ENCODE peak calls at places on chromosomes 3 and 15, in eight cellular contexts. H is PC-3, P is neural crest cell, W is progenitor cell of endocrine pancreas, T is lower lobe of right lung, V is testis, F is nephron progenitor cell, C is AG09319. L is an unnamed sample.

GRCh38 chr15:66076591-66077319 is 176.8 kb downstream of the MEGF11 start:
- DNase-seq in H (no peak), P (no peak), W (no peak), T (no peak), V (no peak), F (no peak), C (no peak), L (no peak)

GRCh38 chr3:52280046-52280445 is 1.6 kb upstream of the WDR82 start:
- DNase-seq in H (no peak), P (no peak), W (no peak), T (no peak), V (no peak), F (no peak), C (no peak), L (no peak)

GRCh38 chr15:90818251-90819210 is 49.9 kb upstream of the FURIN start:
- DNase-seq in H (no peak), P (no peak), W (no peak), T (peak; percentile 65), V (no peak), F (no peak), C (no peak), L (peak; percentile 60)

GRCh38 chr3:122974764-122975162 is 52.8 kb downstream of the SEMA5B start:
- DNase-seq in H (peak; percentile 59), P (no peak), W (no peak), T (no peak), V (no peak), F (no peak), C (no peak), L (no peak)

GRCh38 chr3:125061170-125061569 is 5.4 kb upstream of the HEG1 start:
- DNase-seq in H (no peak), P (no peak), W (no peak), T (no peak), V (peak; percentile 80), F (no peak), C (peak; percentile 51), L (no peak)

GRCh38 chr3:195188530-195188917 is 82.4 kb downstream of the XXYLT1 start:
- DNase-seq in H (peak; percentile 14), P (no peak), W (no peak), T (no peak), V (no peak), F (no peak), C (no peak), L (no peak)

GRCh38 chr3:8952130-8952529 is 11.1 kb downstream of the RAD18 start:
- DNase-seq in H (no peak), P (no peak), W (no peak), T (no peak), V (no peak), F (no peak), C (no peak), L (no peak)

GRCh38 chr3:46092704-46093085 is 65.4 kb upstream of the XCR1 start:
- DNase-seq in H (no peak), P (no peak), W (no peak), T (no peak), V (no peak), F (no peak), C (no peak), L (no peak)

GRCh38 chr15:38398134-38398533 is 55.8 kb upstream of the FAM98B start:
- DNase-seq in H (peak; percentile 98), P (no peak), W (no peak), T (no peak), V (peak; percentile 52), F (no peak), C (peak; percentile 43), L (no peak)

GRCh38 chr3:28667646-28668376 is 319.2 kb upstream of the AZI2 start:
- DNase-seq in H (peak; percentile 83), P (peak; percentile 72), W (peak; percentile 56), T (peak; percentile 52), V (peak; percentile 77), F (peak; percentile 71), C (peak; percentile 25), L (no peak)

GRCh38 chr15:57994468-57995154 is 70.9 kb downstream of the ALDH1A2 start:
- DNase-seq in H (peak; percentile 6), P (no peak), W (no peak), T (no peak), V (no peak), F (no peak), C (no peak), L (no peak)

GRCh38 chr3:180529778-180530177 is 72.2 kb upstream of the TTC14 start:
- DNase-seq in H (no peak), P (no peak), W (no peak), T (no peak), V (no peak), F (no peak), C (no peak), L (no peak)

GRCh38 chr3:6605245-6605644 is 255.7 kb upstream of the GRM7 start:
- DNase-seq in H (no peak), P (no peak), W (no peak), T (no peak), V (no peak), F (no peak), C (no peak), L (no peak)

GRCh38 chr15:61051570-61052031 is 177.5 kb downstream of the RORA start:
- DNase-seq in H (peak; percentile 20), P (peak; percentile 8), W (no peak), T (no peak), V (peak; percentile 73), F (no peak), C (peak; percentile 46), L (no peak)

GRCh38 chr3:36132214-36132613 is 248.1 kb upstream of the STAC start:
- DNase-seq in H (peak; percentile 6), P (no peak), W (no peak), T (no peak), V (no peak), F (no peak), C (no peak), L (no peak)
- TF ChIP-seq CTCF in H (peak; percentile 54), P (no peak), W (no peak), T (no peak), V (no peak), F (no peak), C (no peak), L (no peak)

GRCh38 chr3:37703633-37704032 is 158.0 kb upstream of the CTDSPL start:
- DNase-seq in H (peak; percentile 18), P (no peak), W (no peak), T (no peak), V (no peak), F (no peak), C (no peak), L (no peak)

GRCh38 chr3:37704129-37704528 is 157.6 kb upstream of the CTDSPL start:
- DNase-seq in H (no peak), P (no peak), W (no peak), T (no peak), V (no peak), F (no peak), C (no peak), L (no peak)

GRCh38 chr3:37702478-37703154 is 159.1 kb upstream of the CTDSPL start:
- DNase-seq in H (no peak), P (no peak), W (no peak), T (no peak), V (no peak), F (no peak), C (no peak), L (no peak)

GRCh38 chr3:37701729-37702128 is 160.0 kb upstream of the CTDSPL start:
- DNase-seq in H (no peak), P (no peak), W (no peak), T (no peak), V (no peak), F (no peak), C (no peak), L (no peak)

DNA sequence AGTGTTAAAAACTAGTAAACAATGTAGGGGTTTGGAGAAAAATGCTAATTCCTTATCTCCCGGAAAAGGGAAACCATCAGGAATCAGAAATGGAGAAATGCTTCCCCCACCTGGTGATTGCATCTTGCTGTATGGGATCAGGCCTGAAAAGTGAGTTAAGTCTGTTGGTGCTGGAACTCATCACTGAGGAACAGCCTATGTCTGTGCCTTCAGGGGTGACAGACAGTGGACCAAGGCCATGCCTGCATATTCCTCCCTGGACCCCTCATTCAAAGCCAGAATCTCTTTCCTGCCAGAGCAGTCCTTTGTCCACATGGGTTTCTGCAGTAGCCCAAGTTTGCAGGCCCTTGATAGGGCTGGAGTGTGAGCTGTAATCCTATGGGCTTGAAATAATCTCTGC is 160.8 kb upstream of the CTDSPL start:
- DNase-seq in H (peak; percentile 38), P (no peak), W (no peak), T (no peak), V (no peak), F (no peak), C (no peak), L (no peak)
- TF ChIP-seq CTCF in H (peak; percentile 47), P (no peak), W (no peak), T (no peak), V (no peak), F (no peak), C (peak; percentile 42), L (no peak)

GRCh38 chr3:141875893-141876380 is 506 bp upstream of the ATP1B3 start:
- DNase-seq in H (no peak), P (peak; percentile 50), W (peak; percentile 19), T (peak; percentile 85), V (peak; percentile 65), F (peak; percentile 62), C (no peak), L (no peak)
- TF ChIP-seq CTCF in H (no peak), P (no peak), W (no peak), T (no peak), V (no peak), F (no peak), C (no peak), L (no peak)

DNA sequence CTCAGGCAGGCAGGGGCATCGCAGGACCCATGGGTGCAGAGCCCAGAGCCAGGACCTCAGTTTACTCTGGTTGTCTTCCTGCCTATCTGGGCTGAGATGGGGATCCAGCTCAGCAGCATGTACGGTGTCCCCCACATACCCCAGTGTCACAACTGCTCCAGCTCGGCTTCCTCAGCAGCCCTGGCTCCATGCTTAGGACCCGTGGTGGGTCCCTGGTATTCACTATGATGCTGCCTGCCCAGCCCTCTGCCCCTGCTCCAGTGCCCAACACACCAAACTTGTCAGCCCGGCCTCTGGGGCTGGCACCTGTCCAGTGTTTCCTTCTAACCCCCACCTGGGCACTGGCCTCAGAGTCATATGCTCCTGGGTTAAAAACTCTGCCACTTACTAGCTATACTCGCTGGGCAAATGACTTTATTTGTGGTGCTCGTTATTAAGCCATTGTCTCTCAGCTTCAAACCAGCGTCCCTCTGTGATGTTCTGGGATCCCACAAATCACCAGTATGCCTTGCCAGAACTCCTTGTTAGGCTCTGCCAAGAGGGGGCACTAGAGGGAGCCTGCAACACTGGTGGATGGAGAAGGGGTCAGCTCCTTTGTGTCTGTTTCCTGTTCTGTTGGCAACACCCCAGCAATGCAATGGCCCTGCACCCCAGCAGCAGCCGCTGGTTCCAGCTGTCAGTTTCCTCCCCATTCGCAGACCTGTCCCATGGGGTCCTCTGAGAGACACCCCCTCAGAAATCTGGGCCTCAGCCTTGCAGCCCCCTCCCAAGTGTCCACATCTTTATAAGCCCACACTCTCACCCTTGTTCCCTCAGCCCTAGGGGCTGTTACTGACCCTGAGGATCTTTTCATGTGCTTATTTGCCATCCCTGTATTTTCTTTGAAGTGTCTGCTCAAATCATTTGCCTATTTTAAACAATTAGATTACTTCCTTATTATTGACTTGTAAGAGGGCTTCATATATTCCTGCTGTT is 24.1 kb upstream of the MRPS22 start:
- DNase-seq in H (no peak), P (peak; percentile 22), W (no peak), T (no peak), V (no peak), F (peak; percentile 35), C (no peak), L (no peak)
- TF ChIP-seq CTCF in H (peak; percentile 44), P (peak; percentile 43), W (peak; percentile 51), T (peak; percentile 11), V (no peak), F (peak; percentile 36), C (peak; percentile 16), L (no peak)

L was measured in activated B cell treated with CpG ODN at 0.5 μM for 24 hours.